ENCODE peak calls at places on chromosome 16, in ten cellular contexts. J is AG10803, H is colonic mucosa, S is HL-60, F is GM12878, D is mammary epithelial cell, W is heart right ventricle, R is RWPE2, T is fibroblast of lung, C is IMR-90. N is an unnamed sample.

GRCh38 chr16:11402051-11402744 is 56.9 kb downstream of the RMI2 start:
- DNase-seq in T (no peak), S (no peak), H (no peak), D (no peak), R (no peak), J (no peak), C (no peak), W (no peak), F (no peak), N (no peak)

GRCh38 chr16:30521873-30522641 is 4.3 kb downstream of the ZNF768 start:
- DNase-seq in R (no peak), W (no peak), H (peak), S (no peak), C (no peak), D (no peak), F (no peak), J (no peak), T (no peak), N (no peak)

GRCh38 chr16:19696312-19696711 is 21.7 kb downstream of the KNOP1 start:
- DNase-seq in H (peak), C (peak), S (peak), R (no peak), T (peak), D (peak), F (no peak), W (peak), J (peak), N (peak)

GRCh38 chr16:27350006-27350405 is 36.2 kb downstream of the IL4R start:
- DNase-seq in J (no peak), C (no peak), T (no peak), S (no peak), D (no peak), R (no peak), W (no peak), F (no peak), H (no peak), N (no peak)

GRCh38 chr16:84970447-84971127 is 40.7 kb downstream of the ZDHHC7 start:
- DNase-seq in D (peak), W (peak), H (peak), C (peak), F (peak), J (peak), S (peak), R (no peak), T (peak), N (peak)

GRCh38 chr16:17161034-17161433 is 309.7 kb downstream of the XYLT1 start:
- DNase-seq in F (no peak), C (no peak), R (no peak), S (no peak), H (no peak), W (no peak), T (no peak), D (no peak), J (no peak), N (no peak)

GRCh38 chr16:57380671-57381462 is 8.6 kb downstream of the CX3CL1 start:
- DNase-seq in H (no peak), S (peak), W (no peak), J (no peak), R (no peak), D (no peak), T (no peak), F (no peak), C (peak), N (peak)

GRCh38 chr16:58331024-58331707 is 36.3 kb upstream of the PRSS54 start:
- DNase-seq in S (no peak), J (no peak), R (no peak), H (no peak), W (no peak), D (no peak), T (no peak), F (no peak), C (no peak), N (no peak)

GRCh38 chr16:12090162-12090552 is 113.6 kb downstream of the SNX29 start:
- DNase-seq in W (no peak), H (no peak), R (peak), F (no peak), S (no peak), T (no peak), D (no peak), C (no peak), J (no peak), N (no peak)

GRCh38 chr16:20873331-20873730 is 26.8 kb downstream of the DCUN1D3 start:
- DNase-seq in R (no peak), F (no peak), C (no peak), H (no peak), D (no peak), T (no peak), W (no peak), J (no peak), S (no peak), N (no peak)

GRCh38 chr16:86597880-86598606 is 19.7 kb downstream of the FOXL1 start:
- DNase-seq in W (no peak), D (no peak), R (no peak), F (no peak), T (no peak), C (no peak), H (no peak), S (no peak), J (peak), N (no peak)

GRCh38 chr16:86833136-86833535 is 254.8 kb downstream of the FOXL1 start:
- DNase-seq in D (no peak), H (no peak), S (no peak), C (peak), J (no peak), R (no peak), T (peak), W (no peak), F (no peak), N (no peak)

GRCh38 chr16:69477546-69477945 is 53.1 kb downstream of the CYB5B start:
- DNase-seq in D (no peak), R (no peak), C (peak), F (no peak), H (no peak), W (no peak), J (no peak), T (peak), S (peak), N (no peak)

GRCh38 chr16:29894352-29894751 is 5.0 kb downstream of the SEZ6L2 start:
- DNase-seq in F (no peak), H (no peak), J (no peak), W (no peak), C (no peak), S (no peak), T (no peak), R (no peak), D (no peak), N (no peak)

GRCh38 chr16:87361916-87362619 is 21.5 kb downstream of the FBXO31 start:
- DNase-seq in R (no peak), J (no peak), D (no peak), C (no peak), T (no peak), S (no peak), F (no peak), H (no peak), W (no peak), N (no peak)

GRCh38 chr16:70304892-70305448 is 6.0 kb downstream of the DDX19B start:
- DNase-seq in T (no peak), R (no peak), H (no peak), W (no peak), J (no peak), D (peak), S (no peak), F (no peak), C (no peak), N (peak)

GRCh38 chr16:50267651-50268050 is 1.3 kb downstream of the ADCY7 start:
- DNase-seq in R (peak), H (peak), S (peak), F (no peak), T (no peak), J (no peak), C (no peak), W (no peak), D (no peak), N (no peak)

GRCh38 chr16:4660454-4661007 is 32.8 kb upstream of the NUDT16L1 start:
- DNase-seq in R (no peak), W (peak), D (peak), T (peak), H (no peak), S (no peak), C (peak), J (peak), F (no peak), N (peak)

GRCh38 chr16:85891033-85891775 is 7.8 kb upstream of the IRF8 start:
- DNase-seq in W (no peak), R (no peak), F (no peak), C (peak), T (no peak), S (no peak), D (peak), J (no peak), H (peak), N (peak)

GRCh38 chr16:69564845-69565610 is 738 bp upstream of the NFAT5 start:
- DNase-seq in S (no peak), J (no peak), C (no peak), R (no peak), T (peak), F (no peak), W (no peak), D (peak), H (no peak), N (no peak)

GRCh38 chr16:627458-628239 is 3.1 kb upstream of the WFIKKN1 start:
- DNase-seq in S (no peak), W (no peak), F (no peak), D (no peak), J (no peak), R (no peak), T (peak), C (no peak), H (peak), N (no peak)

GRCh38 chr16:83215417-83216001 is 588.7 kb downstream of the CDH13 start:
- DNase-seq in C (peak), W (no peak), F (no peak), D (peak), R (no peak), H (peak), S (peak), J (no peak), T (peak), N (peak)

GRCh38 chr16:3400446-3400778 is 392 bp downstream of the ZSCAN32 start:
- DNase-seq in S (no peak), F (no peak), C (no peak), H (no peak), D (no peak), W (no peak), J (no peak), T (no peak), R (no peak), N (peak)

GRCh38 chr16:56972898-56973689 is 11.3 kb downstream of the CETP start:
- DNase-seq in D (no peak), J (no peak), W (no peak), S (no peak), T (no peak), F (no peak), R (no peak), C (no peak), H (peak), N (no peak)

GRCh38 chr16:71537643-71538042 is 11.4 kb downstream of the CHST4 start:
- DNase-seq in W (no peak), C (peak), J (peak), D (peak), R (no peak), F (peak), H (peak), T (peak), S (peak), N (peak)

GRCh38 chr16:73385701-73386100 is 337.8 kb upstream of the ZFHX3 start:
- DNase-seq in R (no peak), S (no peak), H (no peak), C (no peak), T (no peak), W (no peak), J (no peak), F (no peak), D (no peak), N (no peak)

GRCh38 chr16:52861614-52862022 is 191.1 kb downstream of the CHD9NB start:
- DNase-seq in C (no peak), W (no peak), F (no peak), R (no peak), D (peak), H (peak), T (peak), J (no peak), S (no peak), N (peak)

GRCh38 chr16:50067290-50067853 is 1.6 kb downstream of the HEATR3 start:
- DNase-seq in S (peak), R (no peak), C (peak), J (peak), F (no peak), H (peak), W (peak), D (peak), T (peak), N (peak)

GRCh38 chr16:67443299-67443698 is 12.4 kb downstream of the HSD11B2 start:
- DNase-seq in W (peak), D (no peak), F (no peak), C (no peak), R (no peak), J (peak), H (no peak), T (peak), S (no peak), N (no peak)

GRCh38 chr16:67022531-67023214 is 6.3 kb upstream of the CBFB start:
- DNase-seq in H (no peak), R (peak), W (no peak), F (no peak), D (no peak), S (no peak), T (no peak), J (peak), C (no peak), N (no peak)

GRCh38 chr16:51430716-51431369 is 279.8 kb upstream of the SALL1 start:
- DNase-seq in J (no peak), W (no peak), S (no peak), D (peak), R (no peak), H (no peak), C (no peak), T (no peak), F (no peak), N (no peak)

GRCh38 chr16:53910990-53911389 is 207.0 kb downstream of the FTO start:
- DNase-seq in H (no peak), J (peak), W (no peak), C (no peak), R (no peak), S (no peak), T (no peak), F (no peak), D (no peak), N (no peak)

GRCh38 chr16:50469744-50470301 is 78.4 kb upstream of the NKD1 start:
- DNase-seq in F (no peak), W (peak), S (no peak), J (no peak), T (no peak), R (no peak), C (no peak), H (no peak), D (no peak), N (no peak)

GRCh38 chr16:73730496-73731090 is 566.0 kb upstream of the PSMD7 start:
- DNase-seq in J (no peak), R (no peak), C (no peak), F (no peak), T (no peak), W (no peak), S (no peak), H (no peak), D (no peak), N (no peak)

GRCh38 chr16:67396159-67396774 is 3.0 kb upstream of the TPPP3 start:
- DNase-seq in W (peak), T (peak), J (peak), R (peak), D (peak), H (peak), C (peak), F (no peak), S (no peak), N (peak)

GRCh38 chr16:55089600-55089999 is 158.9 kb downstream of the IRX5 start:
- DNase-seq in H (no peak), F (no peak), J (no peak), C (no peak), W (no peak), D (no peak), R (no peak), T (no peak), S (no peak), N (no peak)

GRCh38 chr16:4667203-4667983 is 26.0 kb upstream of the NUDT16L1 start:
- DNase-seq in W (no peak), T (no peak), J (no peak), F (no peak), D (no peak), R (no peak), S (no peak), H (no peak), C (no peak), N (no peak)

GRCh38 chr16:87715658-87716057 is 50.1 kb downstream of the KLHDC4 start:
- DNase-seq in S (no peak), H (no peak), R (no peak), F (no peak), J (no peak), C (peak), D (no peak), W (no peak), T (no peak), N (peak)

GRCh38 chr16:49013727-49014080 is 267.9 kb downstream of the CBLN1 start:
- DNase-seq in J (no peak), R (no peak), W (no peak), H (no peak), F (no peak), S (no peak), C (no peak), T (no peak), D (no peak), N (no peak)

GRCh38 chr16:17070882-17071592 is 399.7 kb downstream of the XYLT1 start:
- DNase-seq in T (no peak), C (no peak), H (peak), W (no peak), D (peak), J (peak), S (peak), R (no peak), F (peak), N (no peak)

DNA sequence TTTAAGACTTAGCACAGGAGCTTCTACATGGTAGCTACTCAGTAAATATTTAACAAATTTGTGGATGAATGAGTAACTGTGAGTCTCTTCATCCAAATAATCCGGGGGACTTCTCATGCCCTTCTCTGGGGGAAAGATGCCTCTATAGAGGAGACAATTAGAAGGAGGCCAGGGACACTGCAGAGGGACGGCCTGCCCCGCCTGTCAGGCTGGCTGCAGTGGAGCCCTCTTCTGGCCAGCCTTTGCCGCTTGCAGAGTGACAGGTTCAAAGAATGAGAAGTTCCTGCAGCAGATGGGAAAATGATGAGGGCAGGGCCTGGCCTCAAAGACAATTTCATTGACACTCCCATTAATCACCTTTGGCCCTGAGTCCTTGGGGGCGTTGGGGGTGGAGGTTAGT is 339.1 kb downstream of the MAF start:
- DNase-seq in J (no peak), H (peak), S (peak), C (no peak), R (no peak), W (peak), D (no peak), T (no peak), F (no peak), N (no peak)
- TF ChIP-seq CTCF in J (no peak), H (peak), S (peak), C (no peak), R (no peak), W (peak), D (no peak), T (no peak), F (peak), N (no peak)

DNA sequence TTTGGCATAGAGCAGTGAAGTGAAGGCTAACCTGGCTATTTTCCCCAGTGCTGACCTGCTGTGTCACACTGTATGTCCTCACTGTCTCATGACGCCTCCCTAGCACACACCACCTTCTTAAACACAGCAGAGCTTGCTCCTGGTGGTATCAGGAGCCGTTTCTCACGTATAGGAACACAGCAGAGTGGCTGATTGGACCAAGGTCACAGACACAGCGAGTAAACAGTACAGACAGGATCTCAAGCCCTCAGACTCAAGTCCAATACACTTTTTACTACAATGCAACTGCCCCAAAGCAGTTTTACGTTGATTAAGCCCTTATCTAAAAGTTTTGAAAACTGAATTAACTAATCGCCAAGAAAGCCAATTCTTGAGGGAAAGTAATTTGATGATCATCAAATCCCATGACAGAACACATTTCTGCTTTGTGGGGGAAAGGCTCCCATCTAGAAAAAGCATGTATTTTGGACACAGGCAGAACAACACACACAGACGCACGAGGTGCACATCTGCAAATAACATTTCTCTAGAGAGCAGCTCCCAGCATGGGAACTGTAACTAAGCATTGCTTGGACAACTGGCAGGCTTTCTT is 15.2 kb downstream of the ARHGAP17 start:
- DNase-seq in T (no peak), J (peak), C (no peak), F (no peak), W (peak), H (no peak), R (no peak), D (no peak), S (no peak), N (no peak)
- H3K4me3 ChIP-seq in T (no peak), J (no peak), C (no peak), F (no peak), W (no peak), H (no peak), R (no peak), D (no peak), S (no peak), N (no peak)

GRCh38 chr16:77600555-77600954 is 121.8 kb upstream of the NUDT7 start:
- DNase-seq in H (no peak), D (no peak), R (no peak), J (no peak), F (no peak), C (no peak), W (no peak), S (no peak), T (no peak), N (no peak)

GRCh38 chr16:77596243-77596642 is 126.1 kb upstream of the NUDT7 start:
- DNase-seq in F (no peak), J (peak), C (peak), H (no peak), R (no peak), S (no peak), D (peak), T (peak), W (no peak), N (peak)

GRCh38 chr16:77594798-77595625 is 127.3 kb upstream of the NUDT7 start:
- DNase-seq in J (no peak), F (no peak), R (no peak), S (no peak), D (no peak), C (no peak), W (no peak), T (no peak), H (no peak), N (no peak)

GRCh38 chr16:77603656-77604055 is 118.7 kb upstream of the NUDT7 start:
- DNase-seq in W (no peak), T (no peak), D (no peak), J (no peak), R (no peak), S (no peak), H (no peak), F (no peak), C (no peak), N (no peak)

GRCh38 chr16:77599793-77600415 is 122.4 kb upstream of the NUDT7 start:
- DNase-seq in R (no peak), T (peak), F (no peak), D (peak), W (peak), C (peak), J (peak), S (peak), H (peak), N (peak)
- TF ChIP-seq CTCF in R (peak), T (peak), F (peak), D (peak), W (peak), C (peak), J (peak), S (peak), H (peak), N (peak)

DNA sequence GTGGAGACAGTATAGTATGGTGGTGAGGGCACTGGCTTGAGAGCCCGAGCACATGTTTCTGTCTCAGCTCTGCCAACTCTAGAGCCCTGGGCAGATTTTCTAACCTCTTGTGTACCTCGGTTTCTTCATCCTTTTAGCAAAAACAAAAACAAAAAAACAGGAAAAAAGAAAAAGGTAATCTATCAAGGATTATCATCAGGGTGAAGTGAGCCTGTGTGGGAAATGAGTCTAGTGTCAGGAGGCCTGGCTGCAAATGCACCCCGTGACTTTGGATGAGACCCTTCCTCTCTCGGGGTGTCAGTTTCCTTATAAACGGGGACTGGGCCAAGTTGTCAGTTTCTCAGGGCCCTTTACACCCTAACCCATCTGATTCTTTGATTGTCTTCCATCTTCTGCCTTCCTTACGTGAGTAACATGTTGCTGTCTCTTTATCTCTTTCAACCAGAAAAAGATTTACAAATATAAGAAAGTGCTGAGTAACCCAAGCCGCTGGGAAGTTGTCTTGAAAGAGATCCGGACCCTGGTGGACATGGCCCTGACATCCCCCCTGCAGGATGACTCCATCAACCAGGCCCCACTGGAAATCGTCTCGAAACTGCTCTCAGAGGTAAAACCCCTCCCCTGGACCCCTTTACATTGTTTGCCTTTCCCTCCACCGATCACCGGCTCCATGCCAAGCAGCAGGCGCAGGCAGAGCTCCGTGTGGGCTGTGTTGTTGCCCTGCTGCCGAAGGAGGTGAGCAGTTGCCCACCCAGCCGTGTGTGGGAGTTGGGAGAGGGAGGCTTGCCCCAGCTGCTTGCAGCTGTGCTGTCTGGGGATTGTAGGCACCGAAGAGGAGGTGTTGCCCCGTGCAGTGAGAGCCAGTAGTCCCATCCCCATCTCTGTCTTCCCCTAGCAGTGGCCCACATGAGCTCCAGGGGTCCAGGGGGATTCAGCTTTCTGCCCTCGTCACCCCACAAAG is 127.1 kb upstream of the PLCG2 start:
- DNase-seq in T (no peak), W (no peak), C (no peak), H (no peak), D (no peak), R (no peak), J (no peak), F (no peak), S (no peak), N (no peak)
- H3K4me3 ChIP-seq in T (no peak), W (no peak), C (no peak), H (peak), D (no peak), R (no peak), J (no peak), F (no peak), S (no peak), N (no peak)

N was measured in epithelial cell of esophagus.